ENCODE peak calls at places on chromosomes 11 and 22, in eight cellular contexts. V is HCT116, T is K562, Z is hepatocyte, U is GM23248, Y is PC-9, G is GM23338, L is fibroblast of lung. F is an unnamed sample.

GRCh38 chr22:28563636-28564035 is 116.0 kb downstream of the TTC28 start:
- DNase-seq in V (no peak), T (no peak), Z (no peak), U (no peak), Y (no peak), G (no peak), L (no peak), F (no peak)

GRCh38 chr11:27242591-27242990 is 120.4 kb downstream of the CCDC34 start:
- DNase-seq in V (no peak), T (no peak), Z (no peak), U (peak), Y (no peak), G (no peak), L (no peak), F (peak)

GRCh38 chr11:58574851-58575250 is 805 bp downstream of the LPXN start:
- DNase-seq in V (no peak), T (no peak), Z (no peak), U (peak), Y (no peak), G (no peak), L (peak), F (no peak)

GRCh38 chr11:8372641-8373381 is 109.1 kb upstream of the LMO1 start:
- DNase-seq in V (no peak), T (no peak), Z (no peak), U (no peak), Y (no peak), G (no peak), L (no peak), F (no peak)

GRCh38 chr22:43317252-43317651 is 25.9 kb downstream of the SCUBE1 start:
- DNase-seq in V (no peak), T (no peak), Z (no peak), U (no peak), Y (no peak), G (no peak), L (no peak), F (no peak)

GRCh38 chr22:19121631-19122142 is 525 bp downstream of the DGCR2 start:
- DNase-seq in V (no peak), T (peak), Z (peak), U (peak), Y (peak), G (peak), L (peak), F (peak)

GRCh38 chr11:55607545-55607944 is at the start of gene OR4C11:
- DNase-seq in V (no peak), T (no peak), Z (no peak), U (no peak), Y (no peak), G (no peak), L (no peak), F (no peak)

GRCh38 chr22:45987462-45987861 is 10.5 kb upstream of the WNT7B start:
- DNase-seq in V (no peak), T (no peak), Z (no peak), U (no peak), Y (no peak), G (no peak), L (no peak), F (no peak)

GRCh38 chr11:59610289-59610688 is 5.3 kb downstream of the OSBP start:
- DNase-seq in V (no peak), T (no peak), Z (no peak), U (no peak), Y (no peak), G (no peak), L (no peak), F (no peak)

GRCh38 chr22:42263944-42264343 is 6.5 kb downstream of the TCF20 start:
- DNase-seq in V (no peak), T (no peak), Z (no peak), U (no peak), Y (no peak), G (no peak), L (no peak), F (no peak)

GRCh38 chr22:43777204-43777671 is 34.9 kb downstream of the EFCAB6 start:
- DNase-seq in V (no peak), T (no peak), Z (peak), U (peak), Y (peak), G (no peak), L (peak), F (no peak)

GRCh38 chr22:16959345-16959930 is 48.6 kb downstream of the GAB4 start:
- DNase-seq in V (no peak), T (peak), Z (no peak), U (no peak), Y (no peak), G (no peak), L (no peak), F (no peak)

GRCh38 chr22:22144858-22145257 is 99.7 kb upstream of the VPREB1 start:
- DNase-seq in V (no peak), T (no peak), Z (no peak), U (peak), Y (no peak), G (peak), L (peak), F (no peak)

GRCh38 chr11:17609536-17610401 is 62.7 kb downstream of the OTOG start:
- DNase-seq in V (no peak), T (no peak), Z (no peak), U (no peak), Y (no peak), G (no peak), L (no peak), F (no peak)

GRCh38 chr22:50548046-50548912 is 2.6 kb downstream of the KLHDC7B start:
- DNase-seq in V (no peak), T (no peak), Z (no peak), U (peak), Y (no peak), G (no peak), L (no peak), F (no peak)

GRCh38 chr11:94546886-94547285 is 3.2 kb downstream of the FUT4 start:
- DNase-seq in V (no peak), T (no peak), Z (peak), U (no peak), Y (no peak), G (no peak), L (no peak), F (no peak)

GRCh38 chr11:67271548-67272284 is 5.4 kb downstream of the GRK2 start:
- DNase-seq in V (no peak), T (no peak), Z (no peak), U (no peak), Y (no peak), G (no peak), L (no peak), F (no peak)

GRCh38 chr11:57785072-57785471 is 23.5 kb downstream of the CTNND1 start:
- DNase-seq in V (no peak), T (no peak), Z (no peak), U (no peak), Y (no peak), G (no peak), L (no peak), F (no peak)

GRCh38 chr22:19693981-19694670 is 20.2 kb upstream of the SEPTIN5 start:
- DNase-seq in V (no peak), T (no peak), Z (no peak), U (no peak), Y (no peak), G (no peak), L (no peak), F (no peak)

GRCh38 chr11:61701298-61701993 is 21.3 kb downstream of the DAGLA start:
- DNase-seq in V (peak), T (peak), Z (no peak), U (no peak), Y (no peak), G (peak), L (peak), F (no peak)

GRCh38 chr11:14424096-14424495 is 65.1 kb upstream of the RRAS2 start:
- DNase-seq in V (no peak), T (no peak), Z (no peak), U (peak), Y (no peak), G (no peak), L (peak), F (no peak)

GRCh38 chr11:11313426-11313825 is 39.6 kb downstream of the CSNK2A3 start:
- DNase-seq in V (no peak), T (no peak), Z (no peak), U (peak), Y (no peak), G (no peak), L (peak), F (no peak)

GRCh38 chr22:50691521-50691920 is 18.9 kb downstream of the SHANK3 start:
- DNase-seq in V (peak), T (no peak), Z (no peak), U (peak), Y (peak), G (peak), L (peak), F (peak)

GRCh38 chr22:17441326-17441725 is 72.1 kb downstream of the CECR2 start:
- DNase-seq in V (no peak), T (no peak), Z (no peak), U (no peak), Y (no peak), G (no peak), L (no peak), F (no peak)

GRCh38 chr22:19986410-19987341 is 29.9 kb downstream of the ARVCF start:
- DNase-seq in V (no peak), T (peak), Z (peak), U (peak), Y (peak), G (peak), L (peak), F (peak)

GRCh38 chr22:47376322-47376700 is 613.9 kb downstream of the TBC1D22A start:
- DNase-seq in V (no peak), T (no peak), Z (no peak), U (no peak), Y (no peak), G (no peak), L (no peak), F (no peak)
- TF ChIP-seq EZH2 in V (no peak), T (no peak), Z (no peak), U (no peak), Y (no peak), G (no peak), L (no peak), F (no peak)

GRCh38 chr22:37983860-37984791 is at the start of gene SOX10:
- DNase-seq in V (no peak), T (no peak), Z (no peak), U (no peak), Y (no peak), G (peak), L (no peak), F (no peak)
- TF ChIP-seq EZH2 in V (no peak), T (no peak), Z (peak), U (no peak), Y (no peak), G (no peak), L (no peak), F (no peak)

DNA sequence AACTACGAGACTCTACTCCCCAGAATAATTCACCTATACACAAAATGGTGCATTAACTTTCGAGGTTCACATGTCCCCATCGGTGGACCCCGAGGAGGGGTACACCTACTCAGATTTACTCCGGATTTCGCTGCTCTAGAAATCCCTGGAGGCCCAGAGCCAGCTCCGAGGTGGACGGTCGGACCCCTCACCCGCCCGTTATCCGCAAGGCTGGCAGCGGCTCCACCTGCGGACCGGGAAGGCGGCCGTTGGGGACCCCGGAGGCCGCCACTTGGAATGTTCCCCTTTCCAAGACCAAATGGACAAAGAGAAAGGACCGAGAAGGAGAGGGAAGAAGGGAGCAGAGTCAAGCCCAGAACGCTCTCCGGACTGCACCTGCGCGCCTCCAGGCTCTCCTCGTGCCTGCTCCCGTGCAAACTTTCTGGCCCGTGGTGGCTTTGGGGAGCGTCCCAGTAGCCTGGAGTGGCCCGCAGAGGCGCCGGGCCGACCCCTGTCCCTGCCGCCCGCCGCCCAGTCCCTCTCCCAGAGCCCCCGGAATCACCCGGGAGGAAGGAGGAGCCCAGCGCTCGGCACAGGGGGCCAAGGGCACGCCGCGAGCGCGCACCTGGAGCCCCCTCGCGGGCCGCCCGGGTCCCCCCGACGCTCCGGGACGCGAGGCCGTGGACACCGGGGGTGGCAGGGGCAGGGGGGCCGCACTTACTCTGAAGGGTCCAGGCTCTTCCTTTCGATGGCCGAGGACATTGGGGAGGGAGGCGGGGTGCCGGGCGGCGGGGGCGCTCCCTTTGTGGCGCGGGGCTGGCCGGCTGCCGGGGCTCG is 23.0 kb downstream of the LMO2 start:
- DNase-seq in V (no peak), T (peak), Z (peak), U (peak), Y (no peak), G (peak), L (no peak), F (no peak)
- TF ChIP-seq EZH2 in V (no peak), T (no peak), Z (peak), U (peak), Y (no peak), G (peak), L (peak), F (no peak)

GRCh38 chr11:75589933-75590332 is 27.9 kb downstream of the SERPINH1 start:
- DNase-seq in V (no peak), T (peak), Z (no peak), U (no peak), Y (no peak), G (no peak), L (no peak), F (no peak)
- TF ChIP-seq EZH2 in V (no peak), T (no peak), Z (no peak), U (no peak), Y (no peak), G (no peak), L (no peak), F (no peak)

GRCh38 chr11:72024073-72024749 is 25.5 kb downstream of the IL18BP start:
- DNase-seq in V (no peak), T (no peak), Z (no peak), U (no peak), Y (no peak), G (no peak), L (no peak), F (no peak)

GRCh38 chr11:72026029-72026428 is 27.3 kb downstream of the IL18BP start:
- DNase-seq in V (no peak), T (no peak), Z (no peak), U (peak), Y (no peak), G (no peak), L (no peak), F (no peak)

GRCh38 chr11:72023335-72023734 is 24.6 kb downstream of the IL18BP start:
- DNase-seq in V (no peak), T (no peak), Z (no peak), U (peak), Y (no peak), G (no peak), L (no peak), F (no peak)
- TF ChIP-seq EZH2 in V (no peak), T (no peak), Z (no peak), U (no peak), Y (no peak), G (no peak), L (no peak), F (no peak)

DNA sequence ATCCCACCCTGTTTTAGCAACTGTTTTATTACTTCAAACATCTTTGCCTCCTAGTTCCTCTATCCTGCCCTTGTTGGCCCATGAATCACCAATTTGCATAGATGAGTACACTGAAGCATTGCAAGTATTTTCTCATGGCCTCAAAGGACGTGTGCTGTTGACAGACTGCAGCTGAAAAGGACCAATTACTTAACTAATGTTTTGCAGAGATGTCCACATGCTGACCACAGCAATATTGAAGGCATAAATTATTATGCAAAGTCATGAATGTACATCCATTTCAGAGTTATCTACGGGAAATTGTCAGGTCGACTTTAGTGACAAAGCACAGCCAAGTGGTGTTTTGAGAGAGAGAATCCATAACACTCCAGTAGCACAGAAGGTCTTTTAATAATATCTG is 64.8 kb downstream of the CADM1 start:
- DNase-seq in V (no peak), T (no peak), Z (no peak), U (no peak), Y (no peak), G (no peak), L (peak), F (no peak)
- TF ChIP-seq EZH2 in V (no peak), T (no peak), Z (no peak), U (no peak), Y (no peak), G (no peak), L (no peak), F (no peak)

GRCh38 chr11:31821235-31821764 is 10.2 kb upstream of the PAX6 start:
- DNase-seq in V (no peak), T (no peak), Z (no peak), U (no peak), Y (no peak), G (no peak), L (no peak), F (no peak)
- TF ChIP-seq EZH2 in V (no peak), T (no peak), Z (no peak), U (no peak), Y (no peak), G (no peak), L (no peak), F (no peak)

GRCh38 chr11:706439-706956 is 467 bp downstream of the EPS8L2 start:
- DNase-seq in V (no peak), T (peak), Z (peak), U (peak), Y (no peak), G (no peak), L (peak), F (no peak)
- TF ChIP-seq EZH2 in V (no peak), T (no peak), Z (no peak), U (no peak), Y (no peak), G (no peak), L (no peak), F (no peak)

GRCh38 chr22:31107206-31108118 is at the start of gene SELENOM:
- DNase-seq in V (peak), T (peak), Z (peak), U (peak), Y (peak), G (peak), L (peak), F (peak)
- TF ChIP-seq EZH2 in V (no peak), T (no peak), Z (no peak), U (no peak), Y (no peak), G (no peak), L (no peak), F (no peak)

F was measured in MM.1S.